ENCODE peak calls at places on chromosomes 11 and 22, in eight cellular contexts. K is ovary, X is lower lobe of right lung, I is upper lobe of right lung, C is endodermal cell, S is HCT116, G is pancreas, O is aorta. T is an unnamed sample.

GRCh38 chr22:37231406-37232139 is 12.5 kb downstream of the RAC2 start:
- DNase-seq in K (no peak), X (peak; percentile 31), I (peak; percentile 58), C (peak; percentile 24), S (no peak), G (no peak), O (peak; percentile 72), T (no peak)

GRCh38 chr11:95255523-95256165 is 24.6 kb upstream of the SESN3 start:
- DNase-seq in K (no peak), X (no peak), I (no peak), C (peak; percentile 59), S (no peak), G (no peak), O (no peak), T (no peak)

GRCh38 chr22:48098243-48098935 is 1335.9 kb downstream of the TBC1D22A start:
- DNase-seq in K (no peak), X (no peak), I (no peak), C (no peak), S (no peak), G (no peak), O (no peak), T (no peak)

GRCh38 chr22:37186997-37187522 is 987 bp downstream of the C1QTNF6 start:
- DNase-seq in K (no peak), X (peak; percentile 34), I (no peak), C (no peak), S (no peak), G (no peak), O (no peak), T (no peak)

GRCh38 chr11:2121227-2122130 is 17.7 kb downstream of the IGF2 start:
- DNase-seq in K (no peak), X (peak; percentile 27), I (no peak), C (no peak), S (no peak), G (no peak), O (peak; percentile 56), T (no peak)

GRCh38 chr11:45576461-45577215 is 88.8 kb downstream of the CHST1 start:
- DNase-seq in K (no peak), X (no peak), I (no peak), C (no peak), S (no peak), G (no peak), O (peak; percentile 59), T (no peak)

GRCh38 chr11:6606471-6607189 is 3.1 kb downstream of the ILK start:
- DNase-seq in K (peak; percentile 94), X (peak; percentile 91), I (peak; percentile 91), C (peak; percentile 98), S (peak; percentile 65), G (peak; percentile 93), O (peak; percentile 98), T (peak; percentile 96)

GRCh38 chr22:40890881-40891280 is 29.0 kb upstream of the DNAJB7 start:
- DNase-seq in K (no peak), X (no peak), I (no peak), C (no peak), S (no peak), G (no peak), O (no peak), T (no peak)

GRCh38 chr11:7056828-7057513 is 31.8 kb upstream of the RBMXL2 start:
- DNase-seq in K (no peak), X (no peak), I (no peak), C (no peak), S (no peak), G (no peak), O (no peak), T (no peak)

GRCh38 chr11:85918910-85919794 is 64.0 kb downstream of the CCDC83 start:
- DNase-seq in K (no peak), X (no peak), I (no peak), C (no peak), S (no peak), G (no peak), O (no peak), T (no peak)

DNA sequence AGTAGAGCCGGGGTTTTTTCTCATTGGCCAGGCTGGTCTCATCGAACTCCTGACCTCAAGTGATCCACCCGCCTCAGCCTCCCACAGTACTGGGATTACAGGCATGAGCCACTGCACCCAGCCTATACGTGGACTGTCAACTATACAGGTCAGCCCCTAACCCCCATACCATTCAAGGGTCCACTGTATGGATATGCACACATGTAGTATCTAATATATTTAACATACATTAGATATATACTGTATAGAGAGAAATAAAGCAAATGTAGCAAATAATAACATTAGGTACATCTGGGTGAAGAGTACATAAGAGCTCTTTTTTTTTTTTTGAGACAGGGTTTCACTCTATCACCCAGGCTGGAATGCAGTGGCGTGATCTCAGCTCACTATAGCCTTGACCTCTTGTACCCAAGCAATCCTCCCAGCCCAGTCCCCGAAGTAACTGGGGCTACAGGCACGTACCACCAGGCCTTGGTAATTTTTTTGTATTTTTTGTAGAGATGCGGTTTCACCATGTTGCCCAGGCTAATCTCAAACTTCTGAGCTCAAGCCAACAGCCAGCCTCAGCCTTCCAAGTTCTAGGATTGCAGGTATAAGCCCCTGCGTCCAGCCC is 1.5 kb upstream of the ATP5MGL start:
- DNase-seq in K (no peak), X (no peak), I (no peak), C (no peak), S (no peak), G (no peak), O (no peak), T (no peak)
- H3K27ac ChIP-seq in K (peak overlapping the region; percentile 93), X (peak overlapping the region; percentile 95), I (no peak overlapping the region), C (no peak overlapping the region), S (no peak overlapping the region), G (no peak overlapping the region), O (no peak overlapping the region), T (no peak overlapping the region)

GRCh38 chr11:111479666-111480065 is 32.5 kb downstream of the BTG4 start:
- DNase-seq in K (no peak), X (no peak), I (no peak), C (no peak), S (no peak), G (no peak), O (no peak), T (no peak)
- H3K27ac ChIP-seq in K (no peak overlapping the region), X (no peak overlapping the region), I (no peak overlapping the region), C (no peak overlapping the region), S (no peak overlapping the region), G (no peak overlapping the region), O (no peak overlapping the region), T (no peak overlapping the region)

GRCh38 chr11:120344302-120345004 is 8.2 kb downstream of the ARHGEF12 start:
- DNase-seq in K (no peak), X (no peak), I (no peak), C (no peak), S (peak; percentile 38), G (no peak), O (no peak), T (no peak)
- H3K27ac ChIP-seq in K (no peak overlapping the region), X (no peak overlapping the region), I (no peak overlapping the region), C (no peak overlapping the region), S (peak overlapping the region; percentile 9), G (no peak overlapping the region), O (no peak overlapping the region), T (no peak overlapping the region)

DNA sequence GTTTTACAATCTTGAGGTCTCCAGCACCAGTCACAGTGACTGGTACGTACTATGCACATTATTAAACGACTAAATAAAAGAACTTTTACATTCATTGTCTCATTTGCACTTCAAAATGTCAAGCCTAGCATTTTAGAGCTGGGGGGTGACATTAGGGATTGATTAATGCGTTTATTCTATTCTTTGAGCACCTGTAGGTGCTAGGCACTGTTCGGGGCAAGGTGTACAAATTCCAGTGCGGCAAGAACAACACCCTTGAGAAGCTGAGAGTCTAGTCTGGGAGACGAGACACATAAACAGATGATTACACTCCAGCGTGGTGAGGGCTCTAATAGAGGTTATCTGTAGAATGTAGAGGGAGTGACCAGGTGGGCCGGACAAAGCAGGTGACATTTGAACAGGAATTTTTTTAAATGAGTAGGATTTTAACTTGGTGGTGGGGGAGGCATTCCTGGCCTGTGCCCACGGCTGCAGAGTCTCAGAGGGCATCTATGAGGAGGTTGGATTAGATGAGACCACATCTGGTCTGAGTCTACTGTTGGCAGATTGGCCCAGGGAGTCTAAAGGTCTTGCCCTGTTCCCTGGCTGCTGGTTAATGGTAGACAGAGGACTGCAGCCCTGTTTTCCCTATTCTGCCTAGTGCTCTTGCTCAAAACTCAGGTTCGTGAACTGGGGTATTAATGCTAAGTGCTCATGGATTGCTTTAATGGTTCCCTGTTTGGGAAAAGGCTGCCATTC is 956 bp downstream of the CAT start:
- DNase-seq in K (no peak), X (no peak), I (no peak), C (no peak), S (no peak), G (no peak), O (no peak), T (no peak)
- H3K27ac ChIP-seq in K (peak overlapping the region; percentile 72), X (peak overlapping the region; percentile 95), I (peak overlapping the region; percentile 97), C (no peak overlapping the region), S (peak overlapping the region; percentile 71), G (peak overlapping the region; percentile 99), O (no peak overlapping the region), T (peak overlapping the region; percentile 92)

DNA sequence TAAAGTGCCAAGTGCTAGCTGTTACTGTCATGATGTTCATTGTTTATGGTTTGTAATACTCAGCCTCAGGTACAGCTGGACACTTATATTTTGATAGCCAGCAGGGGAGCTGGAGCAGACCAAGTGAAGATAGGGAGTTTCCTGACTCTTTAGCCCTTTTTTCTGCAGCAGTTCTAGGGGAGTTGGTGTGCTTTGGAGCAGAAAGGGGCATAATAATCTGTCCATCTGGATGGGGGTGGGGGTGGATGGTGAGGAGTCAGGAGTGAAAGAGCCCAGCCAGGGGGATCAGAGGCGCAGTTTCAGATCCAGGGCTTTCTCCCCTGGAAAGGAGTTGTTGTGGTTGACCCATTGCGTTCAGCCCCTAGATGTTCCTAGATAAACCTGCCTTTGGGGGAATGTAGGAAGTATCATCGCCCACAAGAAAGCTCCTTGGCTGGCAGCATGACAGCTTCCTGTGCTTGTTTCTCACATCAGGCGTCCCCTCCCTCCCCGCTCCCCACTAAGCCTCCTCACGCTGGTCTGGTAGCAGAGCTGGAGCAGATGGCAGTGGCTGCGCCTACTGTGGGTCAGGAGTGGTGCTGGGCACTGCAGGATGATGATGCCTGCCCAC is 41.9 kb downstream of the MED15 start:
- DNase-seq in K (peak; percentile 37), X (peak; percentile 48), I (no peak), C (no peak), S (no peak), G (no peak), O (peak; percentile 72), T (peak; percentile 70)
- H3K27ac ChIP-seq in K (peak overlapping the region; percentile 91), X (peak overlapping the region; percentile 87), I (peak overlapping the region; percentile 86), C (no peak overlapping the region), S (no peak overlapping the region), G (no peak overlapping the region), O (peak overlapping the region; percentile 7), T (peak overlapping the region; percentile 87)

DNA sequence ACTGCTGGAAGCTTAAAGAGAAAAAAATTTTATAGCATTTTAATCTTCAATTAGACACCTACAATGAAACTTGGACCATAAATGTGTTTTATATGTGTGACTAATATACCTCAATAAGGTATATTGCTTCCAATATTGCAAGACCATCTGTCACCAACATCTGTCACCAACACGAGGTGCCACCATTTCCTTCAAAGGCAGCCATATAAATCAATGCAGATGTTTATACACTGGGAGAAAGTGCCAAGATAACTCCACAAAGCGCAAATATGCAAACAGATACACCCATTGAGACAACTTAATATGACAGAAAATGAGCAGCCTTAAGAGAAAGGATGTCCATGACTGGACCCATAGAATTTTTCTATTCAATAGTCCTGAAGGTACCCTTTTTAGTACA is 12.7 kb downstream of the MPZL3 start:
- DNase-seq in K (no peak), X (no peak), I (no peak), C (no peak), S (no peak), G (no peak), O (no peak), T (no peak)
- H3K27ac ChIP-seq in K (no peak overlapping the region), X (peak overlapping the region; percentile 42), I (peak overlapping the region; percentile 68), C (no peak overlapping the region), S (no peak overlapping the region), G (no peak overlapping the region), O (no peak overlapping the region), T (no peak overlapping the region)

GRCh38 chr11:12103411-12104225 is 6.8 kb upstream of the MICAL2 start:
- DNase-seq in K (no peak), X (no peak), I (no peak), C (no peak), S (no peak), G (no peak), O (no peak), T (no peak)
- H3K27ac ChIP-seq in K (no peak overlapping the region), X (no peak overlapping the region), I (peak overlapping the region; percentile 30), C (no peak overlapping the region), S (no peak overlapping the region), G (no peak overlapping the region), O (no peak overlapping the region), T (no peak overlapping the region)